ENCODE peak calls at places on chromosomes 16 and 17, in eight cellular contexts. I is IMR-90, Y is upper lobe of right lung, G is adrenal gland, Q is stomach, M is small intestine, H is substantia nigra, B is thoracic aorta. J is an unnamed sample.

GRCh38 chr17:48990882-48991357 is 6.3 kb upstream of the IGF2BP1 start:
- DNase-seq in I (no peak), H (no peak), B (no peak), M (no peak), G (no peak), Y (no peak), Q (no peak), J (no peak)

GRCh38 chr17:77474292-77474988 is 333.7 kb downstream of the SEC14L1 start:
- DNase-seq in I (peak), G (no peak), Y (no peak), B (no peak), Q (no peak), M (no peak), H (no peak), J (no peak)

GRCh38 chr17:81909966-81910839 is 996 bp downstream of the PCYT2 start:
- DNase-seq in I (no peak), G (no peak), Q (peak), M (peak), H (no peak), Y (no peak), B (no peak), J (peak)

GRCh38 chr17:55202906-55203305 is 61.9 kb upstream of the HLF start:
- DNase-seq in Y (no peak), M (no peak), I (no peak), G (no peak), Q (no peak), B (no peak), H (no peak), J (no peak)

GRCh38 chr16:13403326-13403725 is 501.9 kb downstream of the SHISA9 start:
- DNase-seq in H (no peak), B (no peak), Y (no peak), G (no peak), M (no peak), Q (no peak), I (no peak), J (no peak)

GRCh38 chr17:7830616-7831015 is 3.4 kb upstream of the KDM6B start:
- DNase-seq in B (no peak), Q (no peak), H (no peak), I (no peak), M (no peak), G (no peak), Y (no peak), J (no peak)

GRCh38 chr17:17684901-17685774 is 3.9 kb downstream of the RAI1 start:
- DNase-seq in B (no peak), G (no peak), Q (peak), Y (peak), I (peak), M (no peak), H (no peak), J (no peak)

GRCh38 chr17:68697850-68698313 is 96.7 kb upstream of the FAM20A start:
- DNase-seq in M (no peak), G (no peak), B (no peak), Y (no peak), I (peak), H (no peak), Q (peak), J (no peak)

GRCh38 chr16:80824623-80825364 is 20.4 kb upstream of the CDYL2 start:
- DNase-seq in H (no peak), I (peak), Q (peak), G (no peak), M (peak), B (no peak), Y (no peak), J (peak)

GRCh38 chr17:47829870-47830269 is 1.5 kb downstream of the MRPL10 start:
- DNase-seq in B (no peak), Q (no peak), M (peak), G (no peak), I (no peak), Y (no peak), H (no peak), J (no peak)

GRCh38 chr16:88071908-88072307 is 120.7 kb downstream of the BANP start:
- DNase-seq in G (no peak), I (no peak), H (no peak), Y (no peak), B (no peak), Q (no peak), M (no peak), J (no peak)

GRCh38 chr17:81513669-81514484 is 1.3 kb upstream of the ACTG1 start:
- DNase-seq in M (peak), G (peak), Q (peak), H (peak), B (no peak), Y (peak), I (peak), J (peak)

GRCh38 chr17:55456307-55457240 is 34.9 kb upstream of the MMD start:
- DNase-seq in I (no peak), Y (no peak), G (no peak), M (no peak), Q (no peak), H (no peak), B (no peak), J (no peak)

GRCh38 chr17:13283606-13284005 is 265.8 kb upstream of the ELAC2 start:
- DNase-seq in I (no peak), B (no peak), G (no peak), Q (no peak), M (no peak), Y (no peak), H (no peak), J (no peak)

GRCh38 chr17:63961355-63962207 is 11.1 kb downstream of the SCN4A start:
- DNase-seq in H (no peak), Q (peak), G (peak), M (peak), B (no peak), Y (peak), I (peak), J (peak)

GRCh38 chr17:82917656-82918345 is 78.0 kb upstream of the ZNF750 start:
- DNase-seq in I (peak), M (no peak), G (no peak), Q (no peak), B (no peak), H (no peak), Y (no peak), J (peak)

GRCh38 chr17:50406578-50406977 is 9.3 kb upstream of the LRRC59 start:
- DNase-seq in B (no peak), G (no peak), Q (no peak), M (no peak), H (no peak), Y (no peak), I (no peak), J (no peak)

GRCh38 chr16:24070851-24071250 is 185.3 kb upstream of the CACNG3 start:
- DNase-seq in Y (no peak), M (peak), I (peak), G (no peak), B (no peak), H (no peak), Q (no peak), J (no peak)

GRCh38 chr16:19515765-19516164 is 6.1 kb downstream of the GDE1 start:
- DNase-seq in H (no peak), I (peak), M (peak), Y (no peak), Q (no peak), G (no peak), B (no peak), J (no peak)

GRCh38 chr17:50556803-50557202 is 3.7 kb upstream of the CACNA1G start:
- DNase-seq in H (peak), M (no peak), Y (no peak), I (no peak), B (no peak), G (no peak), Q (peak), J (no peak)

GRCh38 chr17:21042434-21043295 is at the start of gene USP22:
- DNase-seq in I (no peak), B (no peak), M (no peak), G (no peak), H (no peak), Y (no peak), Q (peak), J (peak)

GRCh38 chr17:67421869-67422273 is 44.8 kb downstream of the PITPNC1 start:
- DNase-seq in Q (no peak), H (no peak), B (no peak), Y (no peak), G (no peak), M (peak), I (peak), J (peak)

GRCh38 chr16:62256406-62256805 is 220.2 kb upstream of the CDH8 start:
- DNase-seq in G (no peak), M (no peak), Y (no peak), H (no peak), B (no peak), I (no peak), Q (no peak), J (no peak)

GRCh38 chr17:2695961-2696760 is 15.4 kb downstream of the CLUH start:
- DNase-seq in G (no peak), H (no peak), Y (peak), B (no peak), M (no peak), I (no peak), Q (peak), J (no peak)

GRCh38 chr16:13568803-13569202 is 351.2 kb upstream of the ERCC4 start:
- DNase-seq in H (no peak), I (no peak), Y (no peak), B (no peak), G (no peak), M (no peak), Q (no peak), J (no peak)

DNA sequence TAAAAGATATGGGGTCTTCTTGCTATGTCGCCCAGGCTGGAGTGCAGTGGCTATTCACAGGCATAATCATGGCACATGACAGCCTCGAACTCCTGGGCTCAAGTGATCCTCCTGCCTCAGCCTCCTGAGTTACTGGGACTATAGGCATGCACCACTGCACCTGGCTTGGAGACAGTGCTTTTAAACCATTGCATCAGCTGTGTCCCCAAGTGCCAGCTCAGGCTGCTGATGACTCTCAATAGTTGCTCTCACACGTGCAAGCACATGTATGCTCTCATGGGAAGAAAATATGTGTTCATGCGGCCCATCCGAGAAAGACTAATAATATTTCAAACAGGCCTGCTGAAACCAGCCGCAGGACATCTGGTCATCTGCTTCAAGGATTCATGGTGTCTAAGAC is 8.8 kb downstream of the CCL16 start:
- DNase-seq in B (no peak), Y (no peak), H (no peak), G (no peak), Q (no peak), M (no peak), I (no peak), J (no peak)
- H3K27ac ChIP-seq in B (no peak), Y (peak), H (no peak), G (no peak), Q (no peak), M (no peak), I (no peak), J (no peak)

GRCh38 chr17:31743767-31744166 is 115.3 kb downstream of the COPRS start:
- DNase-seq in Y (no peak), G (no peak), Q (no peak), B (no peak), H (no peak), M (no peak), I (peak), J (no peak)

GRCh38 chr17:31746884-31747495 is 112.1 kb downstream of the COPRS start:
- DNase-seq in Y (no peak), G (no peak), B (no peak), I (no peak), Q (no peak), H (no peak), M (no peak), J (no peak)

GRCh38 chr17:31741371-31741770 is 117.7 kb downstream of the COPRS start:
- DNase-seq in B (no peak), M (no peak), Y (no peak), Q (no peak), G (no peak), I (no peak), H (no peak), J (no peak)

GRCh38 chr17:31745964-31746650 is 112.9 kb downstream of the COPRS start:
- DNase-seq in I (no peak), H (no peak), Q (no peak), M (no peak), G (no peak), B (no peak), Y (no peak), J (no peak)

DNA sequence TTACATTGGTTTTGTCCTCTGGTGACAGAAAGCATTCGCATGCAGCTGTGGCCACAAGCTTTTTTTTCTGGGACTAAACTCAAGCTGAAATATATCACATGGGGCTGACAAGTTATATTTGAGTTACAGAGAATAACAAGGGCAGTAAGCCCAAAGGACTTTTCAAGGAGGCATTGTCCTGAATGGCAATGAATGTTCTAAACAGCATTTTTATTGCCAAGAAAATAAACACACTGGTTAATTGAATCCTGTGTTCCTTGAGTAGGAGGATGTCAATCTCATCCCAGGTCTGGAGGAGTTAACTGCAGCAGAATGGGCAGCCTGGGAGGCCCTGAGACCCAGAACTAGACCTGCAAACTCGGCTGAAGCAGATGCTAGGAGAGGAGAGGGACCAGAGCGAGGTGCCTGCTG is 114.5 kb downstream of the COPRS start:
- DNase-seq in B (no peak), G (no peak), Q (no peak), H (no peak), I (no peak), Y (no peak), M (no peak), J (no peak)
- H3K27ac ChIP-seq in B (peak), G (no peak), Q (no peak), H (no peak), I (peak), Y (no peak), M (no peak), J (no peak)

DNA sequence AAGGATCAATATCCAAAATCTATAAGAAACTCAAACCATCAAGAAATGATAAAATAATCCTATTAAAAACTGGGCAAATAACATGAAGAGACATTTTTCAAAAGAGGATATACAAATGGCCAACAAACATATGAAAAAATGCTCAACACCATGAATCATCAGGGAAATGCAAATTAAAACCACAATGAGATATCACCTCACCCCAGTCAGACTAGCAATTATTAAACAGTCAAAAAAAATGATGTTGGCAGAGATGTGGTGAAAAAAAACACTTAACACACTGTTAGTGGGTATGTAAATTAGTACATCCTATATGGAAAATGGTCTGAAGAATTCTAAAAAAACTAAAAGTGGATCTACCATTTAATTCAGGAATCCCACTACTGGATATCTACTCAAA is 379.0 kb upstream of the SOX9 start:
- DNase-seq in Y (no peak), H (no peak), M (no peak), G (no peak), I (no peak), B (no peak), Q (no peak), J (no peak)
- H3K27ac ChIP-seq in Y (no peak), H (no peak), M (no peak), G (no peak), I (no peak), B (no peak), Q (no peak), J (no peak)

DNA sequence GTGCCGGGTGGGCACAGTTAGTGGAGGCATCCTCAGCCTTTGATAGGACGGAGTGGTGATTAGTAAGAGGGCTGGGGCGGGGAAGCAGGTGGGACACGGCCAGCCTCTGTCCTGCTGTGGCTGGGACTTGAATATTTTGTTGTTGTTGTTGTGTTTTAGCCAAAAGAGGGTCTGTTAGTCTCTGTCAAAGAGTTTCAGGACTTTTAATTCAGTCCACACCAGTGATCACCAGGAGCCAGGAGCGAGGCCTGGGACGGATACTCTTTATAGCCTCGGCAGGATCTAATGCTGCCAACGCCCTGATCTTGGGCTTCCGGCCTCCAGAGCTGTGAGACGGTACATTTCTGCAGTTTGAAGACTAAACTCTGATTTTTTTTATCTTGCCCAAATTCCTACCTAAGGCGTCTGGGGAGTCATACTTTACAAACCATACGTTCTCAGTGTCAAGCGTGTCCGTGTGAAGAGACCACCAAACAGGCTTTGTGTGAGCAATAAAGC is 2.9 kb upstream of the RNF213 start:
- DNase-seq in Y (no peak), I (no peak), B (no peak), H (no peak), M (no peak), Q (no peak), G (no peak), J (peak)
- H3K27ac ChIP-seq in Y (peak), I (no peak), B (no peak), H (no peak), M (peak), Q (no peak), G (no peak), J (peak)

GRCh38 chr17:57604771-57605733 is 140.0 kb downstream of the CCDC182 start:
- DNase-seq in B (no peak), Y (peak), H (peak), M (peak), G (peak), Q (peak), I (peak), J (peak)
- H3K27ac ChIP-seq in B (peak), Y (peak), H (peak), M (peak), G (peak), Q (peak), I (peak), J (peak)

GRCh38 chr17:35930211-35931065 is at the start of gene RDM1:
- DNase-seq in G (peak), I (peak), Q (peak), H (peak), Y (peak), M (peak), B (no peak), J (peak)
- H3K27ac ChIP-seq in G (no peak), I (no peak), Q (no peak), H (no peak), Y (no peak), M (no peak), B (no peak), J (no peak)

DNA sequence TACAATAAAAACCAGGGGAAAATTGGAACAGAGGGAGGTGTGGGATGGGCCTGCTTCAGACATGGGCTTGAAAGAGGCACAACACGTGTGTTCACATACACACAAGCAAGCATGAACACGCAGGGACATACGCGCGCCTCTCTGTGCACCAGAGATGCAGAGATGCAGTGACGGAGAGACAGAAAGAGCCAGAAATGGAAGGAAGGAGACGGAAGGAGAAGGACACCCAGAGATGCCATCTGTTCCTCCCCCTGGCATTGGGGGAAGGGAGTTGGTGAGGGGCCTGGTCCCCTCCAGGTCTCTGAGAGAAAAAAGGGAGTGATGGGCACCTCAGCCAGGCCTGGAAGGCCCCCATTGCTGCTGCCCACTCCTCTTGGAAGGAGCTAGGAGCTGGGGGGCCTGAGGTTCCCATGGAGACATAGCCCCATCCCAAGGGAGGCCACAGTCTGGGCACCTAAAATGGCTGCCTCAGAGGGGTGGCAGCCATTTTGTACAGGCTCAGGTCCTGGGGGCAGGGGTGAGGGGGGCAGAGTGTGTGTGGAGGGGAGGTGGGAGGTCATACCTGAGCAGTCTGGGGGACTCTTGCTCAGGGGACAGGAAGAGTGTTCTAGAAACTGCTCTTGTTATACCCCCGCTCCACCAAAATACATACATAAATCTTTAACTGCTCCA is 3.9 kb upstream of the NEUROD2 start:
- DNase-seq in Q (no peak), Y (no peak), H (no peak), G (no peak), M (no peak), I (no peak), B (no peak), J (no peak)
- H3K27ac ChIP-seq in Q (no peak), Y (no peak), H (no peak), G (no peak), M (no peak), I (no peak), B (no peak), J (no peak)

DNA sequence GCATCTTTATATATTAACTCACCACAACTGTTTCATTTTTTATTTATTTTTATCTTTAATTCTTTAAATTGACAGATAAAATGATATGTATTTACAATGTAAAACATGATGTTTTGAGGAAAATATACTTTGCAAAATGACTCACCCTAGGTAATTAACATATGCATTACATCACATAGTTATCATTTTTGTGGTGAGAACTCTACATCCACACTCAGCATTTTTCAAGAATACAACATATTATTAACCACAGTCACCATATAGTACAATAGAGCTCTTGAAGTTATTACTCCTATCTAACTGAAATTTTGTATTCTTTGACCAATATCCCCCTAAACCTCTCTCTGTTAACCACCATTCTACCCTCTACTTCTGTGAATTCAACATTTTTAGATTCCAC is 194.7 kb upstream of the KIF2B start:
- DNase-seq in G (no peak), H (no peak), I (peak), Q (no peak), Y (no peak), B (no peak), M (no peak), J (no peak)
- H3K27ac ChIP-seq in G (no peak), H (no peak), I (no peak), Q (no peak), Y (no peak), B (no peak), M (no peak), J (no peak)